ENCODE peak calls at places on chromosome 11, in ten cellular contexts. C is coronary artery, G is right cardiac atrium, H is astrocyte of the cerebellum, R is psoas muscle, N is IMR-90, S is BE2C, X is left lung, J is neural progenitor cell, V is cardiac fibroblast. E is an unnamed sample.

GRCh38 chr11:130475426-130476053 is 27.1 kb downstream of the ADAMTS15 start:
- DNase-seq in C (no peak), G (no peak), H (no peak), R (no peak), N (no peak), S (no peak), X (no peak), J (no peak), V (no peak), E (no peak)

GRCh38 chr11:134289789-134290188 is 13.6 kb downstream of the GLB1L3 start:
- DNase-seq in C (no peak), G (peak; percentile 69), H (no peak), R (no peak), N (no peak), S (no peak), X (no peak), J (peak; percentile 50), V (no peak), E (no peak)

GRCh38 chr11:23310276-23310675 is 450.0 kb upstream of the CCDC179 start:
- DNase-seq in C (no peak), G (no peak), H (no peak), R (no peak), N (peak; percentile 63), S (no peak), X (no peak), J (no peak), V (peak; percentile 36), E (no peak)

GRCh38 chr11:79198898-79199250 is 242.0 kb downstream of the TENM4 start:
- DNase-seq in C (no peak), G (no peak), H (no peak), R (no peak), N (peak; percentile 63), S (no peak), X (no peak), J (no peak), V (peak; percentile 39), E (no peak)

GRCh38 chr11:119673389-119674336 is 55.3 kb downstream of the NECTIN1 start:
- DNase-seq in C (no peak), G (no peak), H (no peak), R (no peak), N (no peak), S (no peak), X (peak; percentile 74), J (no peak), V (no peak), E (no peak)

GRCh38 chr11:13221722-13222121 is 55.9 kb upstream of the BMAL1 start:
- DNase-seq in C (no peak), G (no peak), H (no peak), R (no peak), N (no peak), S (no peak), X (no peak), J (peak; percentile 56), V (no peak), E (no peak)

GRCh38 chr11:78397398-78397797 is 20.2 kb downstream of the GAB2 start:
- DNase-seq in C (no peak), G (no peak), H (no peak), R (no peak), N (no peak), S (no peak), X (no peak), J (no peak), V (no peak), E (no peak)

GRCh38 chr11:27754035-27755017 is 54.1 kb upstream of the BDNF start:
- DNase-seq in C (no peak), G (no peak), H (peak; percentile 87), R (no peak), N (peak; percentile 75), S (no peak), X (no peak), J (no peak), V (peak; percentile 51), E (no peak)

GRCh38 chr11:118224512-118225180 is at the start of gene JAML:
- DNase-seq in C (no peak), G (no peak), H (no peak), R (no peak), N (no peak), S (no peak), X (no peak), J (no peak), V (no peak), E (no peak)

GRCh38 chr11:70244698-70245097 is 25.8 kb upstream of the PPFIA1 start:
- DNase-seq in C (no peak), G (no peak), H (peak; percentile 60), R (peak; percentile 28), N (peak; percentile 98), S (no peak), X (no peak), J (no peak), V (peak; percentile 97), E (no peak)

DNA sequence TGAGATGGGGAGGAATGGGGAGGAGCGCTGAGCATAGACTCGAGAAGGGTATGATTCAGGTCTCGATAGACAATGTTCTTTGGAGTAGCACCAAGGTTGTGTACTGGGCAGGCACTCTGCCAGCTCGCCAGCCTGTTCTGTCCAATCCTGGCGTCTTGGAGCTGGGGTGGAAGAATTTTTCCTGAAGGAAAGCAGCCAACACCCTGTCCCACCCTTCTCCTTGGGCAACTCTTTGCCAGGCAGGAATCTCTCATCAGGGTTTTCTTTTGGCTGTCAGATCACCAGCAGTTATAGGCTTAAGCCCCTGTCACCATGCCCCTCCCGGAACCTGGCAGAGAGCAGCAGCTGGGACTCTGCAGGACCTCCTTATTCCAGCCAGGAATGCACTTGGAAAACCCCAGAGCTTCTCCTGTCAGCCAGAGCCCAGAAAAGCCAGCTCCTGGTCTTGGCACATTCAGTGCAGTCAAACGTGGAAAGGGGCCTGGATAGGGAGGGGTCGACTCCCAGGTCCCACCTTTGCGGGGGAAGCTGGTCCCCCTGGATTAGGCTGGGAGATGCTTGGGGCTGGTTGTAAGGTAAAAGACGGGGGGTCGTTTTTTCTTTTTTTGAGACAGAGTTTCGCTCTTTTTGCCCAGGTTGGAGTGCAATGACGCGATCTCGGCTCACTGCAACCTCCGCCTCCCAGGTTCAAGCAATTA is 14.4 kb upstream of the SPTBN2 start:
- DNase-seq in C (no peak), G (no peak), H (no peak), R (no peak), N (no peak), S (no peak), X (peak; percentile 82), J (peak; percentile 36), V (no peak), E (peak; percentile 87)
- H3K4me3 ChIP-seq in C (peak overlapping the region; percentile 93), G (no peak overlapping the region), H (peak overlapping the region; percentile 91), R (peak overlapping the region; percentile 92), N (no peak overlapping the region), S (no peak overlapping the region), X (no peak overlapping the region), J (peak overlapping the region; percentile 80), V (no peak overlapping the region), E (peak overlapping the region; percentile 69)

DNA sequence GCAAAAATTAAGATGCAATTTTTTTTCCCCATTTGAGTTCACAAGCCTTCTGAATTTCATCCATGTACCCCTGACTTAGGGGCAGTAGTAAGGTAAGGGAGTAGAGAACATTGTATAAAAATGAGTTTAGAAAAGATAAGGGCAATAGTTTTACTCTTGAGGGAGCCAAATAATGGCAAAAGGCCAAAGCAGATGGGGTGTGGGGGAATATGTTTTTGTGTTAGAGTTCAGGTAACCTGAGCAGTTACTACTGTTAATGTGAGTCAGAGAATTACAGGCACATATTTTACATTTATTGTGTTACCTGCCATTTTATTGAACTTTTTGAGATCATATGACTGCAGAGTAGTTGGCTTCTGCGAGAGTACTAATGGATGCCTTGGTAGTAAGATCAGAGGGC is 3.1 kb downstream of the EED start:
- DNase-seq in C (no peak), G (no peak), H (no peak), R (no peak), N (no peak), S (no peak), X (no peak), J (no peak), V (no peak), E (no peak)
- H3K4me3 ChIP-seq in C (no peak overlapping the region), G (no peak overlapping the region), H (no peak overlapping the region), R (no peak overlapping the region), N (no peak overlapping the region), S (no peak overlapping the region), X (no peak overlapping the region), J (no peak overlapping the region), V (no peak overlapping the region), E (no peak overlapping the region)

GRCh38 chr11:128515766-128516466 is 71.4 kb downstream of the ETS1 start:
- DNase-seq in C (no peak), G (no peak), H (no peak), R (no peak), N (no peak), S (no peak), X (no peak), J (no peak), V (peak; percentile 13), E (no peak)

GRCh38 chr11:128516886-128517285 is 70.5 kb downstream of the ETS1 start:
- DNase-seq in C (no peak), G (no peak), H (no peak), R (no peak), N (no peak), S (no peak), X (no peak), J (no peak), V (peak; percentile 22), E (no peak)

GRCh38 chr11:128516467-128516778 is 70.9 kb downstream of the ETS1 start:
- DNase-seq in C (no peak), G (no peak), H (no peak), R (no peak), N (no peak), S (no peak), X (no peak), J (no peak), V (no peak), E (no peak)

GRCh38 chr11:128513915-128514681 is 73.3 kb downstream of the ETS1 start:
- DNase-seq in C (no peak), G (no peak), H (no peak), R (no peak), N (no peak), S (no peak), X (no peak), J (no peak), V (peak; percentile 38), E (no peak)

DNA sequence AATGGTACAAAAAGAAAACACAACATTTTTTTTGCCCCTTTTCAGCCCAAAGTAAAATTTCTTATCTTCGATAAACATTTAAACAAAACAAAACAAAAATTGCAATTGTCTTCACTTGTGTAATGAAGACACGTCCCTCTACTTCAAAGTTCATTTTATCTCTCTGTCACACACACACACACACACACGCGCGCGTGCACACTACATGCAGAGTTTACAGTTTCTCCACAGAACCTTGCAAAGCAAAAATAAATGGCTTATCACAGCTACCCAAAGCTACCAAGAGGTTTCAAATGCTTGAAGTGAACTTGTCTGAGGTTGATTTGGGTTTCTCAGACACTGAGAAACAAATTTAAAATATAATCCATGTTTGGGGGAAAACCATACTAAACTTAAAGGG is 72.3 kb downstream of the ETS1 start:
- DNase-seq in C (no peak), G (peak; percentile 41), H (no peak), R (no peak), N (no peak), S (no peak), X (no peak), J (no peak), V (peak; percentile 20), E (no peak)
- H3K4me3 ChIP-seq in C (peak overlapping the region; percentile 82), G (no peak overlapping the region), H (no peak overlapping the region), R (peak overlapping the region; percentile 88), N (no peak overlapping the region), S (no peak overlapping the region), X (no peak overlapping the region), J (no peak overlapping the region), V (no peak overlapping the region), E (no peak overlapping the region)

GRCh38 chr11:68032003-68032402 is 1.5 kb downstream of the NDUFS8 start:
- DNase-seq in C (no peak), G (peak; percentile 42), H (no peak), R (no peak), N (no peak), S (no peak), X (no peak), J (no peak), V (no peak), E (no peak)
- H3K4me3 ChIP-seq in C (no peak overlapping the region), G (no peak overlapping the region), H (peak overlapping the region; percentile 87), R (peak overlapping the region; percentile 86), N (no peak overlapping the region), S (no peak overlapping the region), X (no peak overlapping the region), J (no peak overlapping the region), V (no peak overlapping the region), E (no peak overlapping the region)